ENCODE peak calls at places on chromosomes 1 and 21, in seven cellular contexts. H is PC-9; O is transverse colon; E is OCI-LY7; L is CD8-positive, alpha-beta T cell; F is uterus; X is AG04450. R is an unnamed sample.

GRCh38 chr1:203507227-203507626 is 13.3 kb downstream of the OPTC start:
- DNase-seq in H (no peak), O (peak; percentile 15), E (no peak), L (no peak), F (peak; percentile 83), X (no peak), R (no peak)

GRCh38 chr1:24357011-24357410 is 37.9 kb downstream of the GRHL3 start:
- DNase-seq in H (no peak), O (no peak), E (no peak), L (no peak), F (no peak), X (no peak), R (no peak)

GRCh38 chr1:157490337-157491165 is 61.8 kb downstream of the FCRL5 start:
- DNase-seq in H (no peak), O (peak; percentile 88), E (peak; percentile 73), L (peak; percentile 19), F (peak; percentile 33), X (no peak), R (no peak)

GRCh38 chr1:162580315-162580714 is 18.8 kb downstream of the UAP1 start:
- DNase-seq in H (no peak), O (no peak), E (no peak), L (no peak), F (no peak), X (no peak), R (no peak)

GRCh38 chr21:44082648-44083436 is 24.4 kb upstream of the PWP2 start:
- DNase-seq in H (peak; percentile 89), O (no peak), E (no peak), L (no peak), F (no peak), X (no peak), R (no peak)

GRCh38 chr1:40377512-40377911 is 4.0 kb downstream of the SMAP2 start:
- DNase-seq in H (no peak), O (no peak), E (no peak), L (no peak), F (no peak), X (no peak), R (no peak)

GRCh38 chr1:211521102-211521815 is 29.3 kb upstream of the RD3 start:
- DNase-seq in H (no peak), O (no peak), E (no peak), L (no peak), F (no peak), X (no peak), R (no peak)

GRCh38 chr1:236516929-236517704 is 6.7 kb upstream of the LGALS8 start:
- DNase-seq in H (peak; percentile 97), O (no peak), E (no peak), L (peak; percentile 27), F (no peak), X (peak; percentile 70), R (no peak)

GRCh38 chr21:22297575-22297974 is 1299.4 kb downstream of the NCAM2 start:
- DNase-seq in H (no peak), O (no peak), E (no peak), L (no peak), F (no peak), X (no peak), R (no peak)

DNA sequence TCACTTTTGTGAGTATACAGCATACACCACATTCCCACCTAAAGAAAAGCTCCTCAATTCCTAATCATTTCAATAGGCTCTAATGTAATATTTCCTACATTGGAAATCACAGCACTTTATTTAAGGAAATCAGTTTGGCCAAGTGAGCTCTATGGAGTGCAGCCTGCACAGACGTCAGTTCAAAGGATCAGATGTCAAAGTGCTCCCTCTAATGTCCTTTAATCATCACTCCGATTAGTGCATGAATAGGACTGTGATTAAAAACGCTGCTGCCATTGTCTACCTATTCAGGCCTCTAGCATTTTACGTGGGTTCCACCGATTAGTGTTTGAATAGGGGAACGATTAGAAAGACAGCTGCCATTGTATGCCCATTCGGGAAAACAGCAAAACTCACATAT is 50.3 kb downstream of the DPYD start:
- DNase-seq in H (no peak), O (no peak), E (no peak), L (no peak), F (no peak), X (no peak), R (no peak)
- TF ChIP-seq CTCF in H (no peak), O (no peak), E (no peak), L (no peak), F (no peak), X (no peak), R (no peak)

DNA sequence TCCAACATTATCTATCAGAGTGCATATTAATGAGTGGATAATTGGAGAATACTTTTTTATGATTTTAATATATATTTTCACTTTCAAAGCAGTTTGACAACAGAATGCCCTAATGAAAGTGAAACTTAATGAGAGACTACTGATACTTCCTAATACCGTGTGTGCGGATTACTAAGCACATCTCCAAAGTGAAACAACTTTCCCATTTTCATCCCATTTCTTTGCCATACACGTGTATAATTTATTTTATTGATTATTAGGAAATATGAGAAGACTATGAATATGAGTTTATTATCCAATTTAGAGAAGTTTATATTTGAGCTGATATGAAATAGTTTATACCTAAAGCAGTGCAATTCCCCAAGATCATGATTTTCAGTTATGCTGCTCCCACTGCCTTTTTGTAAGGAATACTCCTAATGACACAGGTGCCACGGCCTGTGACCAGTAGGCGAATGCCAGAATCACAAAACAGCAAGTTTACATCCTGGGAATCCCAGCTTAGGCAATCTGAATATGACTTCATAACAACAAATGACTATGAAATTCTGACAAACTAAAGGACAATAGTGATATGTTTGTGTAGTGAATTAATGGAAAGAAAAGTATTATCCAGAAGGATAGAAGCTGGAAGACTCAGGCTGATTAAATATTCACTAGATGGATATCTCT is 202.9 kb downstream of the NCAM2 start:
- DNase-seq in H (no peak), O (no peak), E (no peak), L (no peak), F (no peak), X (no peak), R (no peak)
- H3K4me3 ChIP-seq in H (no peak overlapping the region), O (peak overlapping the region; percentile 15), E (no peak overlapping the region), L (no peak overlapping the region), F (peak overlapping the region; percentile 18), X (no peak overlapping the region), R (peak overlapping the region; percentile 0)

GRCh38 chr1:233975486-233975885 is 71.0 kb downstream of the SLC35F3 start:
- DNase-seq in H (no peak), O (no peak), E (no peak), L (no peak), F (no peak), X (no peak), R (no peak)

GRCh38 chr1:233971753-233972152 is 67.3 kb downstream of the SLC35F3 start:
- DNase-seq in H (no peak), O (no peak), E (no peak), L (no peak), F (no peak), X (no peak), R (no peak)

GRCh38 chr1:233972951-233973635 is 68.6 kb downstream of the SLC35F3 start:
- DNase-seq in H (peak; percentile 69), O (no peak), E (no peak), L (no peak), F (no peak), X (no peak), R (no peak)

DNA sequence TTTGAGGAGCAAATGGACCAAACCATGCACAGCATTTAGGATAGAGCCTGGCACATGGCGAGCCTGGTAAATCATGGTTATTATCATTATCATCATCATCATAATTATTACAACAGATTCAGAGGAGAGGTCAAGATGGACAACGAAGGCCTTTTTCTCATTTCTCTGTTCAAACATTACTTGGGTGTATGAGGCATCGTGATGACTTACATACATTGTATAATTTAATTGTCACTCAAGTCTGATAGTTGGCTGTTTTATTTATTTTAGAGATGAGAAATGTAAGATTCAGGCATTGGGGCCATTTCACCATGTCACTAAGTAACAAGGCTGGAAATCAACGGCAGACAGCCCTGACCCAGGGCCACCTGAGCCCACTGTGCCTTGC is 68.1 kb downstream of the SLC35F3 start:
- DNase-seq in H (no peak), O (no peak), E (no peak), L (no peak), F (no peak), X (no peak), R (no peak)
- H3K27ac ChIP-seq in H (no peak overlapping the region), O (no peak overlapping the region), E (no peak overlapping the region), L (no peak overlapping the region), F (no peak overlapping the region), X (no peak overlapping the region), R (no peak overlapping the region)

GRCh38 chr1:81802601-81803422 is 2.1 kb downstream of the ADGRL2 start:
- DNase-seq in H (no peak), O (peak; percentile 33), E (no peak), L (no peak), F (peak; percentile 61), X (no peak), R (peak; percentile 81)
- TF ChIP-seq CTCF in H (peak; percentile 47), O (peak; percentile 44), E (no peak), L (no peak), F (peak; percentile 41), X (peak; percentile 57), R (peak; percentile 28)

DNA sequence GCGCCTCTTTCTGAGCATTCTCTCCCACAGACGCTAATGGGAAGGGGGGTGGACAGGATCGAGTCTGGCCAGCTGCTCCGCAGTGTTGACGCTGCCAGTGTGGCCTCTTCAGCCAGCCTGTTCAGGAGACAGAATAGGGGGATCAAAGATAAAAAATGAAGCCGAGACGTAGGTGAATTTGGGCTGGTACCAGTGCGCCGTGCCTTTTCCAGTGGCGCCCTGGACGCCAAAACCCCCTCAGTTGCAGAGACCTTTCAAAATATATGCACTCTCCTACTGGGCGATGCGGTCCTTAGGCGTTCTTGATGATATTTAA is 1.1 kb downstream of the TTC3 start:
- DNase-seq in H (no peak), O (no peak), E (no peak), L (no peak), F (no peak), X (no peak), R (no peak)
- H3K4me3 ChIP-seq in H (peak overlapping the region; percentile 88), O (peak overlapping the region; percentile 78), E (peak overlapping the region; percentile 80), L (peak overlapping the region; percentile 94), F (peak overlapping the region; percentile 72), X (peak overlapping the region; percentile 92), R (peak overlapping the region; percentile 79)

R was measured in coronary artery.